ENCODE peak calls at places on chromosomes 5 and 9, in seven cellular contexts. U is type B pancreatic cell, Q is neural crest cell, T is adrenal gland, G is mammary epithelial cell, E is choroid plexus epithelial cell, J is transverse colon. Y is an unnamed sample.

GRCh38 chr5:112848116-112848811 is 12.8 kb upstream of the SRP19 start:
- DNase-seq in U (no peak), Q (no peak), T (peak; percentile 23), G (peak; percentile 57), E (peak; percentile 91), J (no peak), Y (peak; percentile 11)

GRCh38 chr9:107665057-107665456 is 175.5 kb upstream of the KLF4 start:
- DNase-seq in U (no peak), Q (no peak), T (no peak), G (no peak), E (no peak), J (no peak), Y (no peak)

GRCh38 chr9:81305561-81306182 is 383.7 kb downstream of the TLE1 start:
- DNase-seq in U (no peak), Q (no peak), T (no peak), G (no peak), E (peak; percentile 17), J (no peak), Y (no peak)

GRCh38 chr5:137141779-137142178 is 357.3 kb downstream of the SPOCK1 start:
- DNase-seq in U (no peak), Q (no peak), T (no peak), G (peak; percentile 43), E (peak; percentile 4), J (no peak), Y (no peak)

GRCh38 chr5:174338204-174339010 is 292.9 kb downstream of the NSG2 start:
- DNase-seq in U (no peak), Q (no peak), T (no peak), G (no peak), E (no peak), J (no peak), Y (no peak)

GRCh38 chr5:78627175-78627574 is 21.4 kb downstream of the LHFPL2 start:
- DNase-seq in U (peak; percentile 7), Q (no peak), T (peak; percentile 39), G (no peak), E (peak; percentile 78), J (no peak), Y (no peak)

GRCh38 chr5:84260140-84260539 is 124.5 kb downstream of the EDIL3 start:
- DNase-seq in U (no peak), Q (no peak), T (no peak), G (no peak), E (no peak), J (no peak), Y (no peak)

GRCh38 chr5:116572375-116573278 is 2.0 kb downstream of the SEMA6A start:
- DNase-seq in U (peak; percentile 75), Q (peak; percentile 43), T (peak; percentile 69), G (peak; percentile 21), E (peak; percentile 13), J (peak; percentile 56), Y (peak; percentile 68)

GRCh38 chr5:107184066-107184465 is 486.7 kb downstream of the EFNA5 start:
- DNase-seq in U (no peak), Q (no peak), T (no peak), G (no peak), E (no peak), J (no peak), Y (no peak)

GRCh38 chr5:109352024-109352423 is 57.8 kb downstream of the PJA2 start:
- DNase-seq in U (no peak), Q (no peak), T (no peak), G (no peak), E (no peak), J (no peak), Y (no peak)

GRCh38 chr5:96434201-96434645 is 1.2 kb upstream of the PCSK1 start:
- DNase-seq in U (peak; percentile 76), Q (peak; percentile 74), T (peak; percentile 80), G (peak; percentile 51), E (peak; percentile 84), J (peak; percentile 57), Y (peak; percentile 92)

GRCh38 chr5:58925627-58926545 is 343.0 kb downstream of the RAB3C start:
- DNase-seq in U (no peak), Q (no peak), T (peak; percentile 62), G (no peak), E (peak; percentile 59), J (no peak), Y (no peak)

GRCh38 chr9:125634040-125634717 is 72.8 kb downstream of the MAPKAP1 start:
- DNase-seq in U (no peak), Q (no peak), T (no peak), G (peak; percentile 55), E (no peak), J (no peak), Y (no peak)

GRCh38 chr9:12853021-12853420 is 78.2 kb downstream of the LURAP1L start:
- DNase-seq in U (no peak), Q (no peak), T (no peak), G (no peak), E (no peak), J (no peak), Y (no peak)

GRCh38 chr9:110316255-110316921 is 21.3 kb downstream of the TXNDC8 start:
- DNase-seq in U (no peak), Q (no peak), T (no peak), G (no peak), E (peak; percentile 33), J (no peak), Y (no peak)

GRCh38 chr5:94184870-94185269 is 433.5 kb downstream of the KIAA0825 start:
- DNase-seq in U (no peak), Q (no peak), T (no peak), G (no peak), E (no peak), J (no peak), Y (no peak)

GRCh38 chr5:94180761-94181160 is 437.6 kb downstream of the KIAA0825 start:
- DNase-seq in U (no peak), Q (no peak), T (no peak), G (no peak), E (no peak), J (no peak), Y (no peak)

DNA sequence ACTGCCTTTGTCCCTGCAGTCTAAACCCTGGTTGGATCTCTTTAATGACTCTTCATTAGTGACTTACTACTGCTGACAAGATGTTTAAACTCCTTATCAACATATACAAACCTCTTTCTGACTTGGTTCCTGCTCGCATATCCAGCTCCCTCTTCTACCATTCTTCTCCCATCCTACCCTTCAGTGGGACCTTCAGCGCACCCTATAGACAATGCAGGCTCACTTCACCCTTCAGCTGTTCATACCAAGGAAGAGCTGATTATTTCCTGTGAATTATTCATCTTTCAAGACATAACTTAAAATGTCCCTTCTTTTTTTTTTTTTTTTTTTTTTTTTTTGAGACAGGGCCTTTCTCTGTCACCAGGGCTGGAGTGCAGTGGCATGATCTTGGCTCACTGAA is 436.5 kb downstream of the KIAA0825 start:
- DNase-seq in U (no peak), Q (no peak), T (no peak), G (no peak), E (peak; percentile 4), J (no peak), Y (no peak)
- TF ChIP-seq CTCF in U (peak; percentile 28), Q (peak; percentile 27), T (no peak), G (peak; percentile 27), E (peak; percentile 6), J (no peak), Y (no peak)

DNA sequence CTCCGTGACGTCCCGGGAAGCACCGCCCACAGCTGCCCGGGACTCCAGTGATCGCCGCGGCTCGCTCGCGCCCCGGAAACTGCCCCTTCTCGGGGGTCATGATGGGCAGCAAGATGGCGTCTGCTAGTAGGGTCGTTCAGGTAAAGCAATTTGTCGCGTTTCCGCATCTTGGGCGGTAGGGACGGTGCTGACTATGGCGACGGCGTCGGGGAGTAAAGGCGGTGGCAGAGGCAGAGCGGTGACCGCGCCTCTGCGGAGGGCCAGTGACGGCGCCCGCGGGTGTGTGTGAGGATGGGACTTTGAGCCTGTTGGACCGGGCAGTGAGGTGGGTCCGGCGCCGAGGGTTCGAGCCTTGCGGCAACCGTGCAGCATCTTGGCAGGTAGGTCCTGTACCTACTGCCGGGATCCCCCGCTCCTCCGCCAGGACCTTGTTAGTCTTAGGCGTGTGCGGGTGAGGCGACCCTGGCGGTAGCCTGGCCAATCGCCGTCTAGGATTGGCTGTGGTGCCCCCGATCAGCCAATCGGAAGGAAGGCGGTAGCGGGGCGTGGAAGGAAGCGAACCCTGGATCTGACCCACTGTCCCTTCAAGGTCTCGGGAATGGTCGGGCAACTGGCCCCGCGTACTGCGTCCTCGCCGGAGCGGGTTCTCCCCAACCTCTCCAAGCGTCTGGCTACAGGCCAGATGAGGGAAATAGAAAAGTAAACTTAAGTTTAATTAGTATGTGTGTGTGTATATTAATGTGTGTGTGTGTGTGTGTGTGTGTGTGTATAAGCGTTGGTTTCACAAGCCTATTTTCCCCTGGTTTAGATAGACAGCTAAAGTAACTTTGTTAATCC is 16.7 kb upstream of the CDK7 start:
- DNase-seq in U (peak; percentile 91), Q (peak; percentile 90), T (peak; percentile 99), G (peak; percentile 89), E (peak; percentile 95), J (peak; percentile 93), Y (peak; percentile 97)
- TF ChIP-seq CTCF in U (peak; percentile 67), Q (peak; percentile 50), T (peak; percentile 45), G (peak; percentile 28), E (peak; percentile 30), J (peak; percentile 31), Y (no peak)

GRCh38 chr5:151140686-151141459 is 16.7 kb downstream of the ANXA6 start:
- DNase-seq in U (no peak), Q (no peak), T (no peak), G (no peak), E (no peak), J (no peak), Y (no peak)

GRCh38 chr5:151144275-151144674 is 13.3 kb downstream of the ANXA6 start:
- DNase-seq in U (no peak), Q (no peak), T (no peak), G (no peak), E (no peak), J (no peak), Y (no peak)

GRCh38 chr5:151144922-151145321 is 12.7 kb downstream of the ANXA6 start:
- DNase-seq in U (no peak), Q (no peak), T (no peak), G (no peak), E (no peak), J (no peak), Y (no peak)

GRCh38 chr5:151141535-151141934 is 16.0 kb downstream of the ANXA6 start:
- DNase-seq in U (no peak), Q (no peak), T (no peak), G (peak; percentile 40), E (peak; percentile 78), J (peak; percentile 59), Y (peak; percentile 37)

GRCh38 chr5:151142933-151143332 is 14.6 kb downstream of the ANXA6 start:
- DNase-seq in U (no peak), Q (no peak), T (no peak), G (no peak), E (no peak), J (no peak), Y (no peak)
- TF ChIP-seq CTCF in U (no peak), Q (no peak), T (no peak), G (no peak), E (no peak), J (no peak), Y (no peak)

GRCh38 chr5:118791986-118792734 is 196.2 kb downstream of the DTWD2 start:
- DNase-seq in U (no peak), Q (peak; percentile 33), T (peak; percentile 33), G (peak; percentile 41), E (peak; percentile 91), J (no peak), Y (peak; percentile 21)
- TF ChIP-seq CTCF in U (peak; percentile 92), Q (peak; percentile 91), T (peak; percentile 63), G (peak; percentile 79), E (peak; percentile 82), J (peak; percentile 70), Y (peak; percentile 78)

GRCh38 chr5:10424124-10424731 is 17.5 kb upstream of the ROPN1L start:
- DNase-seq in U (no peak), Q (no peak), T (peak; percentile 41), G (no peak), E (peak; percentile 71), J (no peak), Y (no peak)
- TF ChIP-seq CTCF in U (peak; percentile 70), Q (peak; percentile 60), T (peak; percentile 49), G (peak; percentile 49), E (peak; percentile 80), J (peak; percentile 28), Y (peak; percentile 24)